ENCODE peak calls at places on chromosomes 13 and 19, in nine cellular contexts. One of them, this sample, is unnamed.

GRCh38 chr19:16660763-16661479 is at the start of gene TMEM38A:
- DNase-seq in Karpas-422: peak; percentile 62
- DNase-seq in ELF-1: peak; percentile 8
- DNase-seq in stimulated activated CD4-positive, alpha-beta T cell treated with anti-CD3 and anti-CD28 coated beads, TNF-alpha, amount 100 ng/mL, for 48 hours: peak; percentile 28
- DNase-seq in NCI-H146: peak; percentile 79
- DNase-seq in naive thymus-derived CD4-positive, alpha-beta T cell: no peak
- DNase-seq in fibroblast of mammary gland: no peak
- DNase-seq in left lung: peak; percentile 52
- DNase-seq in AML-193: no peak
- DNase-seq in this sample: peak; percentile 54

GRCh38 chr13:45299194-45299593 is 41.8 kb downstream of the TPT1 start:
- DNase-seq in Karpas-422: no peak
- DNase-seq in ELF-1: no peak
- DNase-seq in stimulated activated CD4-positive, alpha-beta T cell treated with anti-CD3 and anti-CD28 coated beads, TNF-alpha, amount 100 ng/mL, for 48 hours: no peak
- DNase-seq in NCI-H146: no peak
- DNase-seq in naive thymus-derived CD4-positive, alpha-beta T cell: no peak
- DNase-seq in fibroblast of mammary gland: peak; percentile 69
- DNase-seq in left lung: no peak
- DNase-seq in AML-193: no peak
- DNase-seq in this sample: no peak

GRCh38 chr13:86741762-86742285 is 929.3 kb upstream of the SLITRK5 start:
- DNase-seq in Karpas-422: no peak
- DNase-seq in ELF-1: no peak
- DNase-seq in stimulated activated CD4-positive, alpha-beta T cell treated with anti-CD3 and anti-CD28 coated beads, TNF-alpha, amount 100 ng/mL, for 48 hours: no peak
- DNase-seq in NCI-H146: no peak
- DNase-seq in naive thymus-derived CD4-positive, alpha-beta T cell: no peak
- DNase-seq in fibroblast of mammary gland: no peak
- DNase-seq in left lung: no peak
- DNase-seq in AML-193: no peak
- DNase-seq in this sample: peak; percentile 58

GRCh38 chr13:92514420-92515125 is 712.0 kb upstream of the GPC6 start:
- DNase-seq in Karpas-422: no peak
- DNase-seq in ELF-1: no peak
- DNase-seq in stimulated activated CD4-positive, alpha-beta T cell treated with anti-CD3 and anti-CD28 coated beads, TNF-alpha, amount 100 ng/mL, for 48 hours: no peak
- DNase-seq in NCI-H146: no peak
- DNase-seq in naive thymus-derived CD4-positive, alpha-beta T cell: no peak
- DNase-seq in fibroblast of mammary gland: no peak
- DNase-seq in left lung: no peak
- DNase-seq in AML-193: no peak
- DNase-seq in this sample: no peak

GRCh38 chr19:35055715-35056179 is 14.2 kb downstream of the HPN start:
- DNase-seq in Karpas-422: peak; percentile 67
- DNase-seq in ELF-1: peak; percentile 86
- DNase-seq in stimulated activated CD4-positive, alpha-beta T cell treated with anti-CD3 and anti-CD28 coated beads, TNF-alpha, amount 100 ng/mL, for 48 hours: no peak
- DNase-seq in NCI-H146: peak; percentile 73
- DNase-seq in naive thymus-derived CD4-positive, alpha-beta T cell: no peak
- DNase-seq in fibroblast of mammary gland: no peak
- DNase-seq in left lung: no peak
- DNase-seq in AML-193: no peak
- DNase-seq in this sample: peak; percentile 90

GRCh38 chr19:18904334-18905057 is 8.5 kb upstream of the CERS1 start:
- DNase-seq in Karpas-422: no peak
- DNase-seq in ELF-1: peak; percentile 21
- DNase-seq in stimulated activated CD4-positive, alpha-beta T cell treated with anti-CD3 and anti-CD28 coated beads, TNF-alpha, amount 100 ng/mL, for 48 hours: no peak
- DNase-seq in NCI-H146: no peak
- DNase-seq in naive thymus-derived CD4-positive, alpha-beta T cell: no peak
- DNase-seq in fibroblast of mammary gland: no peak
- DNase-seq in left lung: no peak
- DNase-seq in AML-193: no peak
- DNase-seq in this sample: no peak

GRCh38 chr13:107964356-107964755 is 251.0 kb downstream of the LIG4 start:
- DNase-seq in Karpas-422: no peak
- DNase-seq in ELF-1: no peak
- DNase-seq in stimulated activated CD4-positive, alpha-beta T cell treated with anti-CD3 and anti-CD28 coated beads, TNF-alpha, amount 100 ng/mL, for 48 hours: no peak
- DNase-seq in NCI-H146: no peak
- DNase-seq in naive thymus-derived CD4-positive, alpha-beta T cell: no peak
- DNase-seq in fibroblast of mammary gland: no peak
- DNase-seq in left lung: no peak
- DNase-seq in AML-193: no peak
- DNase-seq in this sample: no peak

GRCh38 chr13:44368599-44369368 is 4.8 kb upstream of the SERP2 start:
- DNase-seq in Karpas-422: no peak
- DNase-seq in ELF-1: no peak
- DNase-seq in stimulated activated CD4-positive, alpha-beta T cell treated with anti-CD3 and anti-CD28 coated beads, TNF-alpha, amount 100 ng/mL, for 48 hours: no peak
- DNase-seq in NCI-H146: peak; percentile 89
- DNase-seq in naive thymus-derived CD4-positive, alpha-beta T cell: no peak
- DNase-seq in fibroblast of mammary gland: no peak
- DNase-seq in left lung: no peak
- DNase-seq in AML-193: no peak
- DNase-seq in this sample: no peak

GRCh38 chr13:60261432-60262351 is 98.0 kb upstream of the DIAPH3 start:
- DNase-seq in Karpas-422: no peak
- DNase-seq in ELF-1: peak; percentile 83
- DNase-seq in stimulated activated CD4-positive, alpha-beta T cell treated with anti-CD3 and anti-CD28 coated beads, TNF-alpha, amount 100 ng/mL, for 48 hours: no peak
- DNase-seq in NCI-H146: peak; percentile 100
- DNase-seq in naive thymus-derived CD4-positive, alpha-beta T cell: no peak
- DNase-seq in fibroblast of mammary gland: no peak
- DNase-seq in left lung: no peak
- DNase-seq in AML-193: no peak
- DNase-seq in this sample: peak; percentile 95

GRCh38 chr19:23790641-23791488 is 32.2 kb upstream of the ZNF681 start:
- DNase-seq in Karpas-422: no peak
- DNase-seq in ELF-1: no peak
- DNase-seq in stimulated activated CD4-positive, alpha-beta T cell treated with anti-CD3 and anti-CD28 coated beads, TNF-alpha, amount 100 ng/mL, for 48 hours: no peak
- DNase-seq in NCI-H146: no peak
- DNase-seq in naive thymus-derived CD4-positive, alpha-beta T cell: no peak
- DNase-seq in fibroblast of mammary gland: no peak
- DNase-seq in left lung: no peak
- DNase-seq in AML-193: no peak
- DNase-seq in this sample: no peak